ENCODE peak calls at places on chromosome 16, in nine cellular contexts. B, T, Y, Z, G, H, S, U and P are unnamed samples.
A peak's percentile ranks its signal among the peaks of the same experiment; 100 is the strongest.

GRCh38 chr16:52123063-52123839 is 423.7 kb downstream of the TOX3 start:
- ATAC-seq in B (no peak), T (no peak), Y (no peak), Z (no peak), G (no peak), H (peak; percentile 45), S (no peak), U (no peak), P (no peak)

GRCh38 chr16:870856-871561 is 70.5 kb upstream of the GNG13 start:
- ATAC-seq in B (no peak), T (no peak), Y (no peak), Z (no peak), G (no peak), H (no peak), S (no peak), U (no peak), P (no peak)

GRCh38 chr16:76059701-76060100 is 217.5 kb upstream of the CNTNAP4 start:
- ATAC-seq in B (no peak), T (no peak), Y (no peak), Z (no peak), G (no peak), H (no peak), S (no peak), U (no peak), P (no peak)

GRCh38 chr16:75225678-75226515 is 7.1 kb downstream of the CTRB1 start:
- ATAC-seq in B (peak; percentile 13), T (no peak), Y (no peak), Z (no peak), G (no peak), H (peak; percentile 5), S (no peak), U (no peak), P (no peak)

GRCh38 chr16:46765050-46765449 is 16.9 kb upstream of the MYLK3 start:
- ATAC-seq in B (no peak), T (no peak), Y (no peak), Z (no peak), G (no peak), H (no peak), S (peak; percentile 93), U (no peak), P (no peak)

GRCh38 chr16:450800-451512 is 25.5 kb downstream of the RAB11FIP3 start:
- ATAC-seq in B (no peak), T (peak; percentile 48), Y (no peak), Z (no peak), G (no peak), H (no peak), S (no peak), U (peak; percentile 45), P (no peak)

GRCh38 chr16:22300427-22301071 is 3.3 kb downstream of the POLR3E start:
- ATAC-seq in B (peak; percentile 32), T (peak; percentile 37), Y (peak; percentile 22), Z (no peak), G (peak; percentile 25), H (no peak), S (peak; percentile 15), U (peak; percentile 30), P (no peak)

GRCh38 chr16:21727344-21727743 is 63.6 kb downstream of the OTOA start:
- ATAC-seq in B (no peak), T (no peak), Y (no peak), Z (no peak), G (no peak), H (no peak), S (no peak), U (no peak), P (no peak)

GRCh38 chr16:80819988-80820387 is 15.6 kb upstream of the CDYL2 start:
- ATAC-seq in B (no peak), T (no peak), Y (no peak), Z (no peak), G (no peak), H (no peak), S (no peak), U (no peak), P (no peak)

GRCh38 chr16:81116285-81116684 is 20.1 kb upstream of the GCSH start:
- ATAC-seq in B (no peak), T (no peak), Y (no peak), Z (no peak), G (no peak), H (no peak), S (no peak), U (no peak), P (no peak)

GRCh38 chr16:4944333-4945281 is 7.7 kb upstream of the PPL start:
- ATAC-seq in B (peak; percentile 90), T (peak; percentile 82), Y (peak; percentile 91), Z (peak; percentile 79), G (peak; percentile 65), H (peak; percentile 89), S (peak; percentile 80), U (peak; percentile 86), P (peak; percentile 93)

GRCh38 chr16:1469693-1470201 is 5.1 kb downstream of the CLCN7 start:
- ATAC-seq in B (peak; percentile 23), T (no peak), Y (peak; percentile 59), Z (no peak), G (no peak), H (no peak), S (no peak), U (no peak), P (no peak)

GRCh38 chr16:3520861-3521260 is 20.1 kb downstream of the CLUAP1 start:
- ATAC-seq in B (no peak), T (no peak), Y (no peak), Z (no peak), G (no peak), H (no peak), S (no peak), U (no peak), P (peak; percentile 60)
- TF ChIP-seq POLR2A in B (no peak), T (no peak), Y (no peak), Z (no peak), G (no peak), H (no peak), S (no peak), U (no peak), P (no peak)

GRCh38 chr16:79403534-79403933 is 197.0 kb downstream of the MAF start:
- ATAC-seq in B (no peak), T (peak; percentile 62), Y (no peak), Z (no peak), G (no peak), H (no peak), S (no peak), U (no peak), P (no peak)
- TF ChIP-seq POLR2A in B (no peak), T (no peak), Y (no peak), Z (no peak), G (no peak), H (no peak), S (no peak), U (no peak), P (no peak)

GRCh38 chr16:88652763-88653065 is 1.9 kb upstream of the CYBA start:
- ATAC-seq in B (no peak), T (no peak), Y (no peak), Z (no peak), G (no peak), H (no peak), S (no peak), U (no peak), P (no peak)

GRCh38 chr16:88649924-88650748 is 717 bp downstream of the CYBA start:
- ATAC-seq in B (peak; percentile 23), T (peak; percentile 29), Y (peak; percentile 34), Z (peak; percentile 25), G (peak; percentile 23), H (peak; percentile 41), S (peak; percentile 57), U (peak; percentile 61), P (peak; percentile 34)

GRCh38 chr16:88650749-88651275 is at the start of gene CYBA:
- ATAC-seq in B (peak; percentile 90), T (peak; percentile 76), Y (peak; percentile 88), Z (peak; percentile 45), G (peak; percentile 94), H (peak; percentile 74), S (peak; percentile 93), U (peak; percentile 91), P (peak; percentile 82)

GRCh38 chr16:88651989-88652762 is 1.3 kb upstream of the CYBA start:
- ATAC-seq in B (no peak), T (no peak), Y (no peak), Z (no peak), G (no peak), H (no peak), S (no peak), U (no peak), P (no peak)

DNA sequence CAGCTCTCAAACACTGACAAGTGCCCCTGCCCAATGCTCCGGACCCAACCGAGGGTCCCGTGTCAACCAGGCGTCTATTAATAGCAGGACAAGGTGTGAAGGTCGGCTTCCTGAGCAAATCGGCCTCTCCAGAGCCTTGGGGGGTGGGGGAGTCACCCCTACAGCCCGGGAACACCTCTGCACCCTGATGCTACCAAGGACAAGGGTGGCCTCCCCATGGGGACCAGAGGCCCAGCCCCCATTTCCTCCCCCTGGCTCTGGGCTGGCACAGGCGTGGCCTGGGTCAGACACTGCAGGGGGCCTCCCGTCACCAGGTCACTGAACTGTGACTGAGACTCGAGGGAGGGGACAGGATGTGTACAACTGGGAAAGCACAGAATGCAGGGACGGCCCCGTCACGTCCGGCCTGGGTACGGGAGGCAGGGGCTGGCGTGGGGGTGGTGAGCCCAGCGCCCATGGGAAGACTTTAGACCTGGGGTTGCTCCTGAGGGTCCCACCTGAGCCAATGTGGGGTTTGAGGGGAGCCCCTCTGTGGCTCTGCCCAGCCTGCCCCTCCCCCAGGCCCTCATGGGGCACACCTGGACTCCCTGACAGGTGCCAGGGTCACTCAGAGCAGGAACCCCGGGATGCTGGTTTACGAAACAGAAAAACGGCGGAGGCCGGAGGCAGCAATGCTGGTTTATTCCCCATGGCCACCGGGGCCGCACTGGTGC is 579 bp upstream of the CYBA start:
- ATAC-seq in B (peak; percentile 41), T (peak; percentile 78), Y (peak; percentile 75), Z (peak; percentile 59), G (peak; percentile 73), H (peak; percentile 54), S (no peak), U (peak; percentile 6), P (peak; percentile 56)
- TF ChIP-seq POLR2A in B (no peak), T (no peak), Y (no peak), Z (no peak), G (no peak), H (no peak), S (no peak), U (no peak), P (no peak)

GRCh38 chr16:30353438-30354129 is 1.5 kb downstream of the CD2BP2 start:
- ATAC-seq in B (no peak), T (no peak), Y (no peak), Z (no peak), G (no peak), H (no peak), S (no peak), U (no peak), P (no peak)

GRCh38 chr16:30354423-30355143 is 525 bp downstream of the CD2BP2 start:
- ATAC-seq in B (peak; percentile 33), T (peak; percentile 27), Y (peak; percentile 27), Z (peak; percentile 25), G (peak; percentile 33), H (peak; percentile 17), S (peak; percentile 46), U (peak; percentile 54), P (peak; percentile 17)

GRCh38 chr16:30355954-30356308 is 823 bp upstream of the CD2BP2 start:
- ATAC-seq in B (no peak), T (no peak), Y (no peak), Z (no peak), G (no peak), H (no peak), S (no peak), U (no peak), P (no peak)

GRCh38 chr16:30356401-30357084 is 1.4 kb upstream of the CD2BP2 start:
- ATAC-seq in B (no peak), T (no peak), Y (peak; percentile 4), Z (no peak), G (no peak), H (no peak), S (no peak), U (no peak), P (no peak)

GRCh38 chr16:30355144-30355953 is at the start of gene CD2BP2:
- ATAC-seq in B (peak; percentile 90), T (peak; percentile 82), Y (peak; percentile 86), Z (peak; percentile 92), G (peak; percentile 81), H (peak; percentile 91), S (peak; percentile 87), U (peak; percentile 91), P (peak; percentile 95)
- TF ChIP-seq POLR2A in B (no peak), T (peak; percentile 58), Y (peak; percentile 60), Z (peak; percentile 46), G (peak; percentile 36), H (no peak), S (peak; percentile 76), U (peak; percentile 31), P (peak; percentile 22)